ENCODE peak calls at places on chromosomes 4 and X, in four cellular contexts. One of them, this sample, is unnamed.
A peak's percentile ranks its signal among the peaks of the same experiment; 100 is the strongest.

GRCh38 chr4:77201343-77201742 is 44.3 kb downstream of the CCNG2 start:
- DNase-seq in RWPE1: peak; percentile 65
- DNase-seq in mucosa of gallbladder: no peak
- DNase-seq in activated T-cell treated with anti-CD3 and anti-CD28 coated beads, Interleukin-2, amount 50 U/mL, for 1 hour: no peak
- DNase-seq in this sample: peak; percentile 80

GRCh38 chrX:120308959-120309872 is 2.0 kb downstream of the TMEM255A start:
- DNase-seq in mucosa of gallbladder: peak; percentile 47
- DNase-seq in RWPE1: peak; percentile 25
- DNase-seq in activated T-cell treated with anti-CD3 and anti-CD28 coated beads, Interleukin-2, amount 50 U/mL, for 1 hour: peak; percentile 71
- DNase-seq in this sample: peak; percentile 74

GRCh38 chrX:15072259-15072658 is 197.6 kb downstream of the ASB9 start:
- DNase-seq in activated T-cell treated with anti-CD3 and anti-CD28 coated beads, Interleukin-2, amount 50 U/mL, for 1 hour: no peak
- DNase-seq in RWPE1: no peak
- DNase-seq in mucosa of gallbladder: no peak
- DNase-seq in this sample: no peak

GRCh38 chr4:123600426-123600825 is 203.8 kb downstream of the SPRY1 start:
- DNase-seq in mucosa of gallbladder: no peak
- DNase-seq in RWPE1: no peak
- DNase-seq in activated T-cell treated with anti-CD3 and anti-CD28 coated beads, Interleukin-2, amount 50 U/mL, for 1 hour: no peak
- DNase-seq in this sample: no peak

GRCh38 chr4:7281316-7282093 is 89.2 kb downstream of the SORCS2 start:
- DNase-seq in mucosa of gallbladder: no peak
- DNase-seq in activated T-cell treated with anti-CD3 and anti-CD28 coated beads, Interleukin-2, amount 50 U/mL, for 1 hour: no peak
- DNase-seq in RWPE1: no peak
- DNase-seq in this sample: no peak

GRCh38 chrX:143027262-143027661 is 1.5 kb downstream of the SPANXN4 start:
- DNase-seq in mucosa of gallbladder: no peak
- DNase-seq in RWPE1: no peak
- DNase-seq in activated T-cell treated with anti-CD3 and anti-CD28 coated beads, Interleukin-2, amount 50 U/mL, for 1 hour: no peak
- DNase-seq in this sample: no peak

GRCh38 chr4:128288689-128289106 is 1.1 kb upstream of the PGRMC2 start:
- DNase-seq in mucosa of gallbladder: peak; percentile 17
- DNase-seq in RWPE1: peak; percentile 21
- DNase-seq in activated T-cell treated with anti-CD3 and anti-CD28 coated beads, Interleukin-2, amount 50 U/mL, for 1 hour: peak; percentile 31
- DNase-seq in this sample: peak; percentile 79

GRCh38 chr4:47669946-47670345 is 167.9 kb downstream of the CORIN start:
- DNase-seq in mucosa of gallbladder: no peak
- DNase-seq in activated T-cell treated with anti-CD3 and anti-CD28 coated beads, Interleukin-2, amount 50 U/mL, for 1 hour: no peak
- DNase-seq in RWPE1: no peak
- DNase-seq in this sample: no peak

GRCh38 chrX:71111141-71111843 is at the start of gene IL2RG:
- DNase-seq in RWPE1: no peak
- DNase-seq in activated T-cell treated with anti-CD3 and anti-CD28 coated beads, Interleukin-2, amount 50 U/mL, for 1 hour: peak; percentile 67
- DNase-seq in mucosa of gallbladder: peak; percentile 21
- DNase-seq in this sample: no peak

GRCh38 chr4:122706511-122706910 is 26.0 kb upstream of the BBS12 start:
- DNase-seq in mucosa of gallbladder: no peak
- DNase-seq in RWPE1: no peak
- DNase-seq in activated T-cell treated with anti-CD3 and anti-CD28 coated beads, Interleukin-2, amount 50 U/mL, for 1 hour: no peak
- DNase-seq in this sample: no peak

GRCh38 chrX:19549838-19550237 is 34.5 kb upstream of the MAP3K15 start:
- DNase-seq in activated T-cell treated with anti-CD3 and anti-CD28 coated beads, Interleukin-2, amount 50 U/mL, for 1 hour: no peak
- DNase-seq in RWPE1: no peak
- DNase-seq in mucosa of gallbladder: no peak
- DNase-seq in this sample: no peak

GRCh38 chr4:40682298-40683101 is 52.8 kb upstream of the RBM47 start:
- DNase-seq in mucosa of gallbladder: peak; percentile 49
- DNase-seq in activated T-cell treated with anti-CD3 and anti-CD28 coated beads, Interleukin-2, amount 50 U/mL, for 1 hour: no peak
- DNase-seq in RWPE1: no peak
- DNase-seq in this sample: no peak

GRCh38 chr4:158863296-158863695 is 94.5 kb downstream of the FNIP2 start:
- DNase-seq in mucosa of gallbladder: no peak
- DNase-seq in RWPE1: no peak
- DNase-seq in activated T-cell treated with anti-CD3 and anti-CD28 coated beads, Interleukin-2, amount 50 U/mL, for 1 hour: no peak
- DNase-seq in this sample: no peak

GRCh38 chrX:49039598-49040375 is 3.4 kb downstream of the TFE3 start:
- DNase-seq in RWPE1: peak; percentile 74
- DNase-seq in mucosa of gallbladder: peak; percentile 65
- DNase-seq in activated T-cell treated with anti-CD3 and anti-CD28 coated beads, Interleukin-2, amount 50 U/mL, for 1 hour: peak; percentile 35
- DNase-seq in this sample: peak; percentile 88

GRCh38 chrX:80765226-80765625 is 44.5 kb downstream of the BRWD3 start:
- DNase-seq in RWPE1: peak; percentile 29
- DNase-seq in activated T-cell treated with anti-CD3 and anti-CD28 coated beads, Interleukin-2, amount 50 U/mL, for 1 hour: no peak
- DNase-seq in mucosa of gallbladder: no peak
- DNase-seq in this sample: peak; percentile 73

GRCh38 chrX:50988649-50989048 is 78.1 kb downstream of the BMP15 start:
- DNase-seq in mucosa of gallbladder: peak; percentile 17
- DNase-seq in RWPE1: peak; percentile 4
- DNase-seq in activated T-cell treated with anti-CD3 and anti-CD28 coated beads, Interleukin-2, amount 50 U/mL, for 1 hour: no peak
- DNase-seq in this sample: peak; percentile 28

GRCh38 chrX:39616098-39616729 is 481.5 kb downstream of the BCOR start:
- DNase-seq in RWPE1: no peak
- DNase-seq in mucosa of gallbladder: no peak
- DNase-seq in activated T-cell treated with anti-CD3 and anti-CD28 coated beads, Interleukin-2, amount 50 U/mL, for 1 hour: no peak
- DNase-seq in this sample: no peak

GRCh38 chr4:76748649-76749048 is 149.3 kb downstream of the SOWAHB start:
- DNase-seq in activated T-cell treated with anti-CD3 and anti-CD28 coated beads, Interleukin-2, amount 50 U/mL, for 1 hour: no peak
- DNase-seq in RWPE1: no peak
- DNase-seq in mucosa of gallbladder: peak; percentile 50
- DNase-seq in this sample: no peak

GRCh38 chr4:89284828-89285227 is 22.8 kb downstream of the GPRIN3 start:
- DNase-seq in RWPE1: no peak
- DNase-seq in activated T-cell treated with anti-CD3 and anti-CD28 coated beads, Interleukin-2, amount 50 U/mL, for 1 hour: no peak
- DNase-seq in mucosa of gallbladder: no peak
- DNase-seq in this sample: no peak

GRCh38 chr4:13367691-13368090 is 116.4 kb downstream of the RAB28 start:
- DNase-seq in mucosa of gallbladder: no peak
- DNase-seq in RWPE1: no peak
- DNase-seq in activated T-cell treated with anti-CD3 and anti-CD28 coated beads, Interleukin-2, amount 50 U/mL, for 1 hour: no peak
- DNase-seq in this sample: no peak

This sample was measured in mammary epithelial cell.